ENCODE peak calls at places on chromosome 10, in seven cellular contexts. W is transverse colon, P is gastrocnemius medialis, S is neural crest cell, A is fibroblast of pulmonary artery, R is tibial artery, O is mesothelial cell of epicardium. L is an unnamed sample.

GRCh38 chr10:26843736-26844135 is 17.0 kb downstream of the ABI1 start:
- DNase-seq in P (no peak), W (no peak), R (no peak), S (no peak), A (no peak), O (no peak), L (no peak)

GRCh38 chr10:34319197-34319846 is 495.8 kb downstream of the PARD3 start:
- DNase-seq in A (peak), P (no peak), S (no peak), R (no peak), O (no peak), W (peak), L (peak)

GRCh38 chr10:99661370-99661749 is 2.1 kb downstream of the ENTPD7 start:
- DNase-seq in P (no peak), A (peak), S (no peak), W (no peak), R (no peak), O (no peak), L (peak)

GRCh38 chr10:22693371-22693784 is 21.0 kb downstream of the PIP4K2A start:
- DNase-seq in P (no peak), A (peak), R (no peak), W (no peak), S (no peak), O (no peak), L (peak)

GRCh38 chr10:61761825-61762217 is 99.1 kb downstream of the CABCOCO1 start:
- DNase-seq in P (no peak), W (peak), A (no peak), S (no peak), O (no peak), R (no peak), L (no peak)

GRCh38 chr10:30056767-30057355 is 2.5 kb downstream of the JCAD start:
- DNase-seq in P (no peak), S (no peak), R (no peak), W (no peak), A (peak), O (no peak), L (no peak)

GRCh38 chr10:33136271-33136670 is 178.2 kb upstream of the ITGB1 start:
- DNase-seq in S (no peak), O (no peak), A (no peak), W (no peak), P (no peak), R (no peak), L (peak)

GRCh38 chr10:16832351-16833080 is 15.3 kb upstream of the RSU1 start:
- DNase-seq in A (peak), R (peak), S (no peak), O (no peak), W (peak), P (no peak), L (peak)

GRCh38 chr10:31158000-31158658 is 126.5 kb upstream of the ZNF438 start:
- DNase-seq in P (no peak), O (no peak), W (no peak), R (no peak), A (peak), S (no peak), L (peak)

GRCh38 chr10:20839141-20839540 is 58.0 kb downstream of the NEBL start:
- DNase-seq in A (no peak), W (no peak), S (no peak), O (no peak), R (no peak), P (no peak), L (no peak)

GRCh38 chr10:48455392-48456151 is 149.1 kb downstream of the MAPK8 start:
- DNase-seq in W (no peak), A (no peak), S (no peak), O (no peak), R (no peak), P (no peak), L (no peak)

GRCh38 chr10:76393875-76394706 is 962.7 kb downstream of the LRMDA start:
- DNase-seq in S (no peak), R (no peak), W (no peak), O (no peak), P (no peak), A (no peak), L (peak)

GRCh38 chr10:44393051-44393630 is 8.2 kb upstream of the CXCL12 start:
- DNase-seq in A (no peak), R (no peak), S (no peak), O (no peak), W (peak), P (no peak), L (no peak)

GRCh38 chr10:12382157-12382548 is 32.8 kb downstream of the CAMK1D start:
- DNase-seq in A (no peak), P (no peak), W (no peak), R (no peak), O (no peak), S (no peak), L (no peak)

GRCh38 chr10:107915277-107915634 is 750.8 kb upstream of the SORCS1 start:
- DNase-seq in P (no peak), R (no peak), W (no peak), A (peak), O (no peak), S (no peak), L (no peak)

GRCh38 chr10:113087082-113088029 is 137.3 kb downstream of the TCF7L2 start:
- DNase-seq in A (peak), P (peak), O (no peak), S (no peak), R (peak), W (peak), L (peak)

GRCh38 chr10:130761032-130761575 is 550.4 kb downstream of the TCERG1L start:
- DNase-seq in S (no peak), W (no peak), P (no peak), O (no peak), R (no peak), A (no peak), L (no peak)

GRCh38 chr10:125017547-125018298 is 75.8 kb downstream of the ZRANB1 start:
- DNase-seq in P (no peak), A (no peak), S (no peak), R (no peak), W (no peak), O (no peak), L (no peak)

GRCh38 chr10:52019078-52019644 is 294.9 kb upstream of the DKK1 start:
- DNase-seq in A (no peak), W (no peak), O (no peak), S (no peak), P (no peak), R (no peak), L (no peak)

GRCh38 chr10:5071411-5072198 is 22.6 kb upstream of the AKR1C3 start:
- DNase-seq in W (peak), S (no peak), P (peak), O (no peak), R (peak), A (peak), L (peak)

GRCh38 chr10:61301560-61301959 is 151.6 kb downstream of the TMEM26 start:
- DNase-seq in P (no peak), O (no peak), S (no peak), A (no peak), R (no peak), W (no peak), L (no peak)

GRCh38 chr10:46318808-46319207 is 32.0 kb downstream of the ANTXRL start:
- DNase-seq in R (no peak), P (no peak), A (no peak), O (no peak), S (no peak), W (no peak), L (no peak)

GRCh38 chr10:97435211-97435610 is 9.2 kb downstream of the PGAM1 start:
- DNase-seq in P (no peak), W (no peak), A (no peak), O (no peak), S (no peak), R (no peak), L (no peak)

GRCh38 chr10:2477154-2477553 is 590.2 kb upstream of the PFKP start:
- DNase-seq in P (no peak), O (no peak), R (no peak), A (no peak), S (no peak), W (no peak), L (no peak)
- TF ChIP-seq CTCF in P (no peak), O (no peak), R (no peak), A (no peak), S (no peak), W (no peak), L (no peak)

DNA sequence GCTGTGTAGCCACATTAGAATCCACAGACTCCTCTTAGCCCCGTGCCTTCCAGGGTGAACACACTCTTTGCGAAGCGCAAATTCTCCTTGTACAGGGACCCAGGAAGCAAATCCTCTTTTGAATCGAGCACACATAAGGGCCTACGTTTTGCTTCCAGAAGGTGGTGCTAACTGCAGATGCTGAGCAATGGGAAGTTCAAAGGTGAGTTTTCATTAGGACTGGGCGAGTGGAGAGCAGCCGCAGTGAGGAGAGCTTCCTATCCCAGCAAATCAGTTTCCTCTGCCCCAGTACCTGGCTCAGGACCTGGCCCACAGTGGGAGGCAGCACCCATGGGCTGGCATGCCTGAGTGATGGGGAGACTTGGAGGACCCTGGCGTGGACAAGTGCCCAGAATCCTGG is 23.5 kb upstream of the GPR26 start:
- DNase-seq in R (no peak), A (no peak), S (no peak), P (no peak), O (peak), W (peak), L (no peak)
- TF ChIP-seq CTCF in R (no peak), A (no peak), S (no peak), P (no peak), O (no peak), W (peak), L (peak)

DNA sequence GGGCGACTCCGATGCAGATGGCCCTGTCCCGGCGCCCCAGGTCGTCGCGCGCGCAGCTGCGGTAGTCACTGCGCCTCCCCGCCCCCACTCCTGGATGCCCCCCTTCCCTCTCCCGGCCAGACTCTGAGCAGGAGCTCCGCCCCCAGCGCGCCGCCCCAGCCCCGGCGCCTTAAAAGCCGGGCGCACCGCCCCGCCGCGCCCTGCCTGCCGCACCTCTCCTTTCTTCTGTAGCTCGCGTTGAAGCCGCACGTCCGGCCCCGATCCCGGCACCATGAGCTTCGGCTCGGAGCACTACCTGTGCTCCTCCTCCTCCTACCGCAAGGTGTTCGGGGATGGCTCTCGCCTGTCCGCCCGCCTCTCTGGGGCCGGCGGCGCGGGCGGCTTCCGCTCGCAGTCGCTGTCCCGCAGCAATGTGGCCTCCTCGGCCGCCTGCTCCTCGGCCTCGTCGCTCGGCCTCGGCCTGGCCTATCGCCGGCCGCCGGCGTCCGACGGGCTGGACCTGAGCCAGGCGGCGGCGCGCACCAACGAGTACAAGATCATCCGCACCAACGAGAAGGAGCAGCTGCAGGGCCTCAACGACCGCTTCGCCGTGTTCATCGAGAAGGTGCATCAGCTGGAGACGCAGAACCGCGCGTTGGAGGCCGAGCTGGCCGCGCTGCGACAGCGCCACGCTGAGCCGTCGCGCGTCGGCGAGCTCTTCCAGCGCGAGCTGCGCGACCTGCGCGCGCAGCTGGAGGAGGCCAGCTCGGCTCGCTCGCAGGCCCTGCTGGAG is at the start of gene INA:
- DNase-seq in A (peak), S (peak), O (peak), W (no peak), P (no peak), R (no peak), L (no peak)
- TF ChIP-seq CTCF in A (no peak), S (no peak), O (no peak), W (no peak), P (no peak), R (no peak), L (no peak)

GRCh38 chr10:11285171-11285570 is 267.5 kb downstream of the CELF2 start:
- DNase-seq in S (no peak), O (no peak), W (no peak), P (no peak), A (no peak), R (no peak), L (peak)
- TF ChIP-seq CTCF in S (no peak), O (no peak), W (no peak), P (no peak), A (no peak), R (no peak), L (no peak)

GRCh38 chr10:72041491-72041890 is 46.9 kb downstream of the SPOCK2 start:
- DNase-seq in A (no peak), S (no peak), P (no peak), O (no peak), W (no peak), R (no peak), L (no peak)

GRCh38 chr10:72038458-72039001 is 49.8 kb downstream of the SPOCK2 start:
- DNase-seq in W (no peak), R (no peak), A (peak), S (no peak), O (no peak), P (no peak), L (peak)

GRCh38 chr10:72037811-72038210 is 50.5 kb downstream of the SPOCK2 start:
- DNase-seq in S (no peak), A (no peak), P (no peak), W (no peak), O (no peak), R (no peak), L (no peak)

GRCh38 chr10:72037266-72037665 is 51.1 kb downstream of the SPOCK2 start:
- DNase-seq in W (no peak), O (no peak), P (no peak), R (no peak), A (no peak), S (no peak), L (no peak)

DNA sequence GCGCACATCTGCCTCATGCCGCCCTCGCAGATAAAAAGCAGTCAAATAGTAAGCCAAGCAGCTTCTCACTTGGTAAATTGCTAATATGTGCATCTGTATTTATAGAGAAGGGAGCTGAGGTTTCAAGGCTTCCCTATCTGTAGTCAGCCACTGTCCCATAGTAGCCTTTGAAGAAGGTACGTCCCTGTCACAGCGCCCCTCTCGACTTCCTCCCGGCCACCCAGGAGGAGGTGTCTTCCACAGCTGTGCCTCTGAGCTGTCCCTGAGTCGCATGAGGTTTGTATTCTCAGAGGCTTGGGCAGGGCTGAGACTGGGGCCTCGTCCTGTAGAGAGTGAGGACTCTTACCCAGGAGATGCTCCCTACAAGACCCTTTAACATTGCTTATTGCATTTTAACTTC is 49.0 kb downstream of the SPOCK2 start:
- DNase-seq in W (no peak), R (no peak), A (no peak), S (no peak), P (no peak), O (no peak), L (no peak)
- TF ChIP-seq CTCF in W (no peak), R (no peak), A (no peak), S (no peak), P (no peak), O (no peak), L (no peak)

DNA sequence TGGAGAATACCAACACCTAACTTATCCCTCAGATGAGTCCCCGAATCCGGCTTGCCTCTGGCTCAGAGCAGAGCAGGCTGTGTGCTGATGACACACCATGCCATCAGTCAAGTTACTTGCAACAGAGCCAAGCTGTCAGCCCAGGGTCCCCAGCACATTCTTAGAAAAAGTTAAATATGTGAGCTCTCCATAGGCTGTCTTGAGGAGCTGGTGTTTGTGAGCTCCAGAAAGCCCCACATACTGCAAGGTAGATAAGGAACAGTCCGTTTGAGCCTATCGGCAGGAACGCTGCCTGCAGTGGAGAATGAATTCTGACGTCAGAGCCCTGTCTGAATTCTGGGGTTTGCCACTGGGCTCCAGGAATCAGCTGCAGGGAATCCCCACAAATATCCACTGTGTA is 3.8 kb downstream of the SFXN4 start:
- DNase-seq in W (no peak), P (no peak), S (no peak), O (no peak), R (no peak), A (peak), L (no peak)
- TF ChIP-seq CTCF in W (peak), P (no peak), S (peak), O (no peak), R (no peak), A (peak), L (no peak)

DNA sequence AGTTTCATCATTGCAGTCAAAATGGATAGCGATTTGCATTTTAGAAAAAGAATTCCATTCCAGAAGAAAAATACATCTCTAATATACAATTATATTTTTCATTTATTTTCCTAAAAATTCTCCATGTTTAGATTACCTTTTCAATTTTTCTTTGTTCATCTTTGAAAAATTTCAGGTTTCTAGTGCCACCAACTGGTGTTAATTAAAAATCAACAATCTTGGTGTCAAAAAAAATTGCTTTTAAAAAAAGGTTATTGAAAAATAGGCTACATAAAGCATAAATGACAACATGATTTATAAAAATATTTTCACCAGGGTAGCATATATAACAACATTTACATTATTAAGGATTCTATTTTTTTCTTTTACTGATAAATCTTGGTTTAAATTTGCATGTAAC is 53.0 kb downstream of the CCDC186 start:
- DNase-seq in R (no peak), P (no peak), W (no peak), O (no peak), S (no peak), A (no peak), L (no peak)
- TF ChIP-seq CTCF in R (no peak), P (no peak), W (no peak), O (no peak), S (peak), A (no peak), L (no peak)

DNA sequence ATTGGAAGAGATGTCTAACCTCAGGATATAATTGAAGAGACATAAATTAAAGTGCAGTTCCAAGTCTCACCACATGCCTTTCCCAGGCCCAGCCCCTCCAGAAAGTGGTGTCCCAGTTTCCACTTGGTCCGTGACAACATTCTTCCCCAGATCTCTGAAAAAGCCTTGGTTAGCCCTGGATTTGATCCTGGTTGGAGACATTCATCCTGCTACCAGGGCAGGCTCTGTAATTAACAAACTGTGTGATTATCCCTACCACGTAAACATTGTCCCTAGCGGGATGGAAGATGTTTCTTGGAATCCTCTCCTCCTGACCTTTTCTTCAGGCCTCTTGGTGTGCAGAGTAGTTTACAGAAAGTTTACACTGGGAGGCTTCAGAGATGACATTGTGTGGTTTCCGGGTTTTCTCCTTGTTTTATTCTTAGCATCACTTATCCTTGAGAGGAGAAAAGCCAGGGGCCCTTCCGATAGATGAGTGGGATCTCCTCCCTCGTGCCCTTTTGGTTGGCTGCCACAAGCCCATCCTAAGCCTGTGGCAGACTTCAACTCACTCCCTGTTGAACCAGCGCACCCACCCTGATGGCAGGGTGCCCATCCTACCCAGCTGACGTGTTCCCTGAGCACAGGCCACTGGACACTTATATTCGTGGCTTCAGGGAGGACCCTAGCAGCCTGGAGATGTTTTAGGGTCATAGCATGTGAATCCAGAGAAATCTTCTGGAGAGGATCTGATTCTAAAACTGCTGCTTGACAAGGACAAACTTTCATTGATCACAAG is 83.9 kb downstream of the COL13A1 start:
- DNase-seq in A (peak), O (no peak), P (no peak), W (no peak), S (no peak), R (no peak), L (no peak)
- TF ChIP-seq CTCF in A (peak), O (peak), P (no peak), W (peak), S (peak), R (peak), L (peak)

GRCh38 chr10:79066460-79067240 is 2.1 kb upstream of the ZMIZ1 start:
- DNase-seq in A (peak), R (no peak), O (no peak), S (peak), P (no peak), W (no peak), L (no peak)
- TF ChIP-seq CTCF in A (peak), R (no peak), O (no peak), S (peak), P (no peak), W (peak), L (peak)

L was measured in HFFc6.